ENCODE peak calls at places on chromosomes 13 and 19, in six cellular contexts. S is ascending aorta, L is uterus, J is neural progenitor cell, Y is tibial nerve, O is H9. X is an unnamed sample.

GRCh38 chr19:55655648-55656040 is 809 bp downstream of the U2AF2 start:
- DNase-seq in S (no peak), L (no peak), J (no peak), Y (no peak), O (no peak), X (no peak)

GRCh38 chr13:24360106-24360505 is 50.7 kb downstream of the C1QTNF9 start:
- DNase-seq in S (no peak), L (no peak), J (no peak), Y (no peak), O (no peak), X (no peak)

GRCh38 chr19:10404888-10405808 is 1.8 kb upstream of the CDC37 start:
- DNase-seq in S (no peak), L (no peak), J (peak), Y (no peak), O (no peak), X (no peak)

GRCh38 chr13:107296804-107297203 is 728.9 kb upstream of the ARGLU1 start:
- DNase-seq in S (no peak), L (no peak), J (no peak), Y (no peak), O (no peak), X (no peak)

GRCh38 chr19:12792853-12793289 is 1.6 kb downstream of the JUNB start:
- DNase-seq in S (peak), L (no peak), J (no peak), Y (no peak), O (no peak), X (no peak)

GRCh38 chr19:50349277-50350057 is 16.0 kb downstream of the NAPSA start:
- DNase-seq in S (no peak), L (no peak), J (no peak), Y (no peak), O (no peak), X (no peak)

GRCh38 chr19:51681286-51681956 is 11.7 kb upstream of the SPACA6 start:
- DNase-seq in S (no peak), L (no peak), J (no peak), Y (no peak), O (no peak), X (no peak)

GRCh38 chr13:52173373-52173772 is 14.0 kb upstream of the NEK3 start:
- DNase-seq in S (no peak), L (no peak), J (no peak), Y (no peak), O (no peak), X (no peak)

GRCh38 chr13:21310220-21310619 is 133.8 kb downstream of the MRPL57 start:
- DNase-seq in S (no peak), L (no peak), J (no peak), Y (no peak), O (no peak), X (no peak)

GRCh38 chr13:83221813-83222241 is 660.4 kb downstream of the SLITRK1 start:
- DNase-seq in S (no peak), L (no peak), J (no peak), Y (no peak), O (no peak), X (no peak)

GRCh38 chr13:59176775-59177174 is 987.0 kb downstream of the DIAPH3 start:
- DNase-seq in S (no peak), L (no peak), J (no peak), Y (no peak), O (peak), X (no peak)

GRCh38 chr13:44218501-44219240 is 155.0 kb upstream of the SERP2 start:
- DNase-seq in S (peak), L (peak), J (no peak), Y (peak), O (no peak), X (peak)

GRCh38 chr13:75308222-75308621 is 173.7 kb downstream of the TBC1D4 start:
- DNase-seq in S (no peak), L (no peak), J (no peak), Y (no peak), O (no peak), X (no peak)

GRCh38 chr19:17246681-17247425 is 1.1 kb upstream of the NR2F6 start:
- DNase-seq in S (no peak), L (peak), J (no peak), Y (peak), O (no peak), X (peak)

GRCh38 chr19:632228-633067 is 889 bp downstream of the POLRMT start:
- DNase-seq in S (no peak), L (no peak), J (peak), Y (no peak), O (peak), X (no peak)

GRCh38 chr19:46714523-46715106 is 2.3 kb downstream of the PRKD2 start:
- DNase-seq in S (no peak), L (no peak), J (no peak), Y (no peak), O (no peak), X (no peak)

GRCh38 chr13:28754698-28755545 is 36.2 kb upstream of the SLC46A3 start:
- DNase-seq in S (no peak), L (no peak), J (no peak), Y (no peak), O (peak), X (peak)

GRCh38 chr13:106566682-106567420 is 1.1 kb downstream of the ARGLU1 start:
- DNase-seq in S (peak), L (peak), J (peak), Y (peak), O (peak), X (peak)

GRCh38 chr13:74061939-74062595 is 72.1 kb downstream of the KLF12 start:
- DNase-seq in S (no peak), L (peak), J (no peak), Y (no peak), O (no peak), X (no peak)

GRCh38 chr13:80093888-80094287 is 247.0 kb downstream of the SPRY2 start:
- DNase-seq in S (no peak), L (no peak), J (no peak), Y (no peak), O (no peak), X (no peak)

GRCh38 chr13:31037874-31038475 is 105.5 kb downstream of the TEX26 start:
- DNase-seq in S (peak), L (no peak), J (no peak), Y (no peak), O (no peak), X (no peak)

GRCh38 chr19:14979498-14980255 is at the start of gene SLC1A6:
- DNase-seq in S (no peak), L (no peak), J (peak), Y (no peak), O (peak), X (no peak)

GRCh38 chr13:45799451-45799850 is 52.1 kb downstream of the SIAH3 start:
- DNase-seq in S (peak), L (no peak), J (peak), Y (no peak), O (no peak), X (no peak)

GRCh38 chr13:64311112-64311511 is 2895.5 kb upstream of the PCDH20 start:
- DNase-seq in S (no peak), L (no peak), J (no peak), Y (no peak), O (no peak), X (no peak)

GRCh38 chr19:16014923-16015804 is 61.1 kb upstream of the TPM4 start:
- DNase-seq in S (no peak), L (no peak), J (no peak), Y (no peak), O (no peak), X (no peak)

GRCh38 chr19:53103903-53104203 is 631 bp upstream of the ZNF160 start:
- DNase-seq in S (no peak), L (no peak), J (no peak), Y (no peak), O (no peak), X (no peak)

GRCh38 chr19:31863122-31863521 is 482.3 kb upstream of the ZNF507 start:
- DNase-seq in S (no peak), L (no peak), J (no peak), Y (no peak), O (no peak), X (no peak)

GRCh38 chr19:45406165-45406956 is at the start of gene POLR1G:
- DNase-seq in S (peak), L (peak), J (peak), Y (no peak), O (peak), X (peak)

GRCh38 chr13:114279770-114280169 is 1.6 kb upstream of the UPF3A start:
- DNase-seq in S (no peak), L (no peak), J (no peak), Y (no peak), O (no peak), X (no peak)

GRCh38 chr13:29935309-29935981 is 85.0 kb upstream of the UBL3 start:
- DNase-seq in S (no peak), L (no peak), J (no peak), Y (no peak), O (no peak), X (no peak)

GRCh38 chr13:112983428-112984196 is 14.6 kb downstream of the MCF2L start:
- DNase-seq in S (no peak), L (no peak), J (no peak), Y (no peak), O (no peak), X (peak)

GRCh38 chr19:40147338-40147692 is 43.9 kb upstream of the MAP3K10 start:
- DNase-seq in S (no peak), L (no peak), J (no peak), Y (no peak), O (no peak), X (no peak)

GRCh38 chr13:91922969-91923592 is 524.7 kb downstream of the GPC5 start:
- DNase-seq in S (no peak), L (no peak), J (peak), Y (no peak), O (no peak), X (no peak)

GRCh38 chr19:58055483-58055874 is 3.6 kb upstream of the ZNF135 start:
- DNase-seq in S (no peak), L (no peak), J (no peak), Y (no peak), O (no peak), X (no peak)
- TF ChIP-seq CTCF in S (no peak), L (no peak), J (no peak), Y (no peak), O (no peak), X (peak)

GRCh38 chr19:30376272-30376671 is 4.1 kb downstream of the ZNF536 start:
- DNase-seq in S (no peak), L (no peak), J (no peak), Y (no peak), O (peak), X (no peak)
- TF ChIP-seq CTCF in S (no peak), L (no peak), J (no peak), Y (no peak), O (peak), X (no peak)

GRCh38 chr13:78137404-78138142 is 218.9 kb upstream of the EDNRB start:
- DNase-seq in S (no peak), L (no peak), J (peak), Y (no peak), O (peak), X (no peak)
- TF ChIP-seq CTCF in S (peak), L (peak), J (peak), Y (peak), O (peak), X (peak)

GRCh38 chr19:35306473-35307246 is 14.7 kb downstream of the MAG start:
- DNase-seq in S (no peak), L (no peak), J (peak), Y (no peak), O (peak), X (no peak)
- TF ChIP-seq CTCF in S (no peak), L (no peak), J (peak), Y (no peak), O (peak), X (no peak)

GRCh38 chr19:48752511-48753365 is at the start of gene FUT1:
- DNase-seq in S (no peak), L (no peak), J (peak), Y (no peak), O (peak), X (peak)
- TF ChIP-seq CTCF in S (no peak), L (peak), J (peak), Y (no peak), O (peak), X (no peak)

DNA sequence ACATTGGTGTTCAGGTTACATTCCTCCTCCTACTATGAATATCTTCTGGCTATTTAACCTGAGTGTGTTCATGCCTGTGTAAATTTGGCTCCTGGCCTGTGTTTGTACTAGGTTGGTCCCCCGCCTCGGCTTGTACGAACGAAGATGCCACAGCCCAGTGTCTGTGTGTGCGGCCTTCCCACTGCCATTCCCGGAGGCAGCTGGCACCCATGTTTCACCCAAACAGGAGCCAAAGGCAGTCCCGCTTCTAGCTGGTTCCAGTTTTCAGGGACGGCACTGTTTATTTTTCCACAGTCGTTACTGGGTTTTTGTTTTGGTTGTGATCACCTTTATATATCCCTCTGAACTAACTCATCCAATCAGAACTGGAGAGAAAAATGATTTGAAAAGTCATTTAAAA is 102.5 kb upstream of the ZNF536 start:
- DNase-seq in S (no peak), L (no peak), J (no peak), Y (no peak), O (no peak), X (no peak)
- TF ChIP-seq CTCF in S (no peak), L (no peak), J (no peak), Y (no peak), O (no peak), X (no peak)

DNA sequence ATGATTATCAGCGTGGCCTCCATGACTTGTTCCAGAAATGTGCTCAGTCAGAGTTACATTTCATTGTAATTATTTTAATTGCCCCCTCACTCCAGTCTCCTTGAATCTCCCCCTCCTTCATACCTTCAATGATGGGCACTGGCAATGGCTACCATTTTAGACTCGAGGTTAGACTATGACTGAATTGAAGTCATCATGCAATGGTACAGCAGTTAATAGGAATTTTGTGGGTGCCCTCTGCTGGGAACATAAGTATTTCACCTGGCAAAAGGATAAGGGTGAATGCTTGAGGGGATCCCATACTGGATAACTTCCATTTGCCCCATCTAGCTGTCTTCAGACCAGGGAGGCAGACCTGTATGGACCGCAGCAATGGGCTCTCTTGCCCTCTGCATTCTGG is 32.2 kb upstream of the USP12 start:
- DNase-seq in S (no peak), L (no peak), J (no peak), Y (no peak), O (no peak), X (no peak)
- TF ChIP-seq CTCF in S (no peak), L (no peak), J (no peak), Y (no peak), O (no peak), X (peak)

DNA sequence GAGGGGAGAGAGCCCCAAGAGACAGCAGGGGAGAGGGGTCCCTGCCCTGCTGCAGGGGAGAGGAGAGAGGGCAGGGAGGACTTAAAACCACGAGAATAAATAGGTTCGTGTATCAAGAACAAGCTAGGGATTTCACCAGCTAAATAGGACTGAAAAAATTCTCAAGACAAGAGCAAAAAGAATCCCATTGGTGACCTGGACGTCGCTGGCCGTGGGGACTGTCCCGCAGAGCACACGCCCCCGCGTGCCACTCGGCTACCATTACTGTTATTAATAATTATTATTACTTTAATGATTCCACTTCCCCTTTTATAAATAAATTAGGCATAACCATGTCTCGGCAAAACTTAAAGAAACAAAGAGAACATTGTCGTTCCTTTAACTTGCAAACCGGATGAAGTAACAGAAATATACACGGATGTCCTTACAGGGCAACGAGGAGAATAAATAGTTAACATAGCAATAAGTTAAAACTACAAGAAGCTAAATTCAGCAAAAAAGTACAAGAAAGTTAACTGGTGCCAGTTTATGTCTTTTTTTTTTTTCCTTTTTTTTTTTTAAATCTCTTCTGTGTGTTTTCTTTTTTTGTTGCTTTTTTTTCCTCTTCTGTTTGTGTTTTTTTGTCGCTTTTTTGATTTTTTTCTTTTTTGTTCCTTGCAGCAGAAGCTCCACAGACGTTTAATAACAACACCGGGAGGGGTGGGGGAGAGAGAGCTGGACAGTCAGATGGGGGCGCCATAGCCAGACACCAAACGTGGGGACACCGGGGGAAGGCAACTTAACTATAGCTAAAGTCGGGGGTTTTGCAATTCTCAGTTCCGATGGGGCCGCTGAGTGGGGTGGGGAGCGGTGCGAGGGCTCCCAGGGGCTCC is 16.7 kb downstream of the PRKCSH start:
- DNase-seq in S (no peak), L (no peak), J (peak), Y (no peak), O (peak), X (no peak)
- TF ChIP-seq CTCF in S (no peak), L (no peak), J (peak), Y (no peak), O (peak), X (no peak)

X was measured in heart right ventricle.